ENCODE peak calls at places on chromosomes 13 and 19, in four cellular contexts. S is kidney, Q is stomach, N is NCI-H774. J is an unnamed sample.

GRCh38 chr19:33435706-33436359 is 62.3 kb downstream of the CEBPG start:
- DNase-seq in S (peak; percentile 31), Q (no peak), N (no peak), J (peak; percentile 25)

GRCh38 chr19:44757057-44757734 is 8.7 kb downstream of the BCL3 start:
- DNase-seq in S (peak; percentile 93), Q (peak; percentile 28), N (no peak), J (no peak)

GRCh38 chr13:73849292-73849691 is 284.9 kb downstream of the KLF12 start:
- DNase-seq in S (no peak), Q (no peak), N (no peak), J (no peak)

GRCh38 chr19:42057856-42058255 is 12.2 kb downstream of the GRIK5 start:
- DNase-seq in S (no peak), Q (no peak), N (no peak), J (no peak)

GRCh38 chr19:29040951-29041350 is 172.0 kb downstream of the UQCRFS1 start:
- DNase-seq in S (no peak), Q (no peak), N (peak; percentile 64), J (no peak)

GRCh38 chr13:95684463-95684862 is 7.5 kb downstream of the DNAJC3 start:
- DNase-seq in S (no peak), Q (no peak), N (no peak), J (no peak)

GRCh38 chr19:34994643-34995471 is 5.3 kb upstream of the GRAMD1A start:
- DNase-seq in S (peak; percentile 79), Q (peak; percentile 81), N (peak; percentile 70), J (peak; percentile 73)

GRCh38 chr13:38879278-38879677 is 111.4 kb downstream of the STOML3 start:
- DNase-seq in S (no peak), Q (no peak), N (no peak), J (no peak)

GRCh38 chr13:20512042-20512683 is 13.5 kb downstream of the CRYL1 start:
- DNase-seq in S (no peak), Q (no peak), N (no peak), J (no peak)

GRCh38 chr19:33684550-33685303 is 63.0 kb downstream of the CHST8 start:
- DNase-seq in S (peak; percentile 51), Q (no peak), N (no peak), J (peak; percentile 60)

GRCh38 chr19:29519146-29519545 is 6.6 kb upstream of the VSTM2B start:
- DNase-seq in S (peak; percentile 43), Q (no peak), N (no peak), J (peak; percentile 46)

GRCh38 chr13:29676535-29676934 is 81.0 kb upstream of the SLC7A1 start:
- DNase-seq in S (no peak), Q (no peak), N (no peak), J (no peak)

GRCh38 chr19:49103331-49104085 is 10.7 kb upstream of the LIN7B start:
- DNase-seq in S (no peak), Q (no peak), N (no peak), J (no peak)

GRCh38 chr13:68759617-68760016 is 1348.0 kb upstream of the ATXN8OS start:
- DNase-seq in S (no peak), Q (no peak), N (no peak), J (no peak)

GRCh38 chr19:13024126-13024957 is 29.1 kb downstream of the NFIX start:
- DNase-seq in S (no peak), Q (no peak), N (no peak), J (no peak)

GRCh38 chr13:97344250-97345175 is 89.5 kb upstream of the RAP2A start:
- DNase-seq in S (no peak), Q (peak; percentile 62), N (peak; percentile 32), J (no peak)

GRCh38 chr19:45156231-45156630 is 4.6 kb downstream of the NKPD1 start:
- DNase-seq in S (no peak), Q (no peak), N (no peak), J (no peak)

GRCh38 chr13:75426421-75426820 is 55.5 kb downstream of the TBC1D4 start:
- DNase-seq in S (no peak), Q (no peak), N (no peak), J (no peak)

GRCh38 chr19:13881692-13882418 is 4.9 kb downstream of the NANOS3 start:
- DNase-seq in S (peak; percentile 81), Q (no peak), N (no peak), J (no peak)

GRCh38 chr13:30325668-30326067 is 18.3 kb upstream of the KATNAL1 start:
- DNase-seq in S (no peak), Q (no peak), N (no peak), J (no peak)

GRCh38 chr13:66933994-66934393 is 296.1 kb downstream of the PCDH9 start:
- DNase-seq in S (no peak), Q (no peak), N (no peak), J (peak; percentile 37)

GRCh38 chr19:827710-828321 is at the start of gene AZU1:
- DNase-seq in S (peak; percentile 71), Q (peak; percentile 62), N (no peak), J (peak; percentile 81)

GRCh38 chr19:55212447-55212846 is 3.1 kb upstream of the PTPRH start:
- DNase-seq in S (no peak), Q (no peak), N (peak; percentile 28), J (no peak)

GRCh38 chr13:26538363-26539317 is 18.8 kb upstream of the WASF3 start:
- DNase-seq in S (no peak), Q (no peak), N (no peak), J (no peak)

GRCh38 chr19:42201489-42202289 is 15.8 kb downstream of the DEDD2 start:
- DNase-seq in S (peak; percentile 70), Q (peak; percentile 45), N (no peak), J (peak; percentile 91)

GRCh38 chr13:28136916-28137315 is 1.4 kb upstream of the PAN3 start:
- DNase-seq in S (no peak), Q (no peak), N (no peak), J (no peak)

GRCh38 chr13:73069206-73069815 is 10.5 kb downstream of the KLF5 start:
- DNase-seq in S (no peak), Q (no peak), N (no peak), J (no peak)

GRCh38 chr19:9792191-9793050 is 23.9 kb upstream of the ZNF846 start:
- DNase-seq in S (peak; percentile 98), Q (peak; percentile 96), N (peak; percentile 91), J (peak; percentile 96)

GRCh38 chr13:109781384-109782065 is 4.9 kb downstream of the IRS2 start:
- DNase-seq in S (peak; percentile 78), Q (peak; percentile 47), N (no peak), J (no peak)

GRCh38 chr13:101157261-101157660 is 259.0 kb downstream of the NALCN start:
- DNase-seq in S (no peak), Q (no peak), N (no peak), J (no peak)

GRCh38 chr13:20159646-20160345 is 1.1 kb downstream of the GJA3 start:
- DNase-seq in S (no peak), Q (no peak), N (no peak), J (no peak)